ENCODE peak calls at places on chromosomes 2 and 18, in nine cellular contexts. One of them, this sample, is unnamed. For H3K36me3, the result is how much of the 10 kb centered on the place peaks cover.

GRCh38 chr2:215532844-215533243 is 97.0 kb upstream of the FN1 start:
- DNase-seq in adrenal gland: no peak
- DNase-seq in suprapubic skin: no peak
- DNase-seq in tibial artery: no peak
- DNase-seq in heart left ventricle: no peak
- DNase-seq in kidney epithelial cell: no peak
- DNase-seq in GM06990: no peak
- DNase-seq in mammary epithelial cell: no peak
- DNase-seq in heart right ventricle: no peak
- DNase-seq in this sample: no peak

GRCh38 chr2:141393214-141393545 is 737.6 kb downstream of the LRP1B start:
- DNase-seq in adrenal gland: no peak
- DNase-seq in suprapubic skin: no peak
- DNase-seq in tibial artery: no peak
- DNase-seq in heart left ventricle: no peak
- DNase-seq in kidney epithelial cell: no peak
- DNase-seq in GM06990: no peak
- DNase-seq in mammary epithelial cell: no peak
- DNase-seq in heart right ventricle: no peak
- DNase-seq in this sample: no peak

GRCh38 chr2:28745225-28745624 is 6.4 kb upstream of the PPP1CB start:
- DNase-seq in adrenal gland: no peak
- DNase-seq in suprapubic skin: no peak
- DNase-seq in tibial artery: no peak
- DNase-seq in heart left ventricle: no peak
- DNase-seq in kidney epithelial cell: no peak
- DNase-seq in GM06990: no peak
- DNase-seq in mammary epithelial cell: no peak
- DNase-seq in heart right ventricle: no peak
- DNase-seq in this sample: no peak

GRCh38 chr2:120552800-120553471 is 182.7 kb upstream of the GLI2 start:
- DNase-seq in adrenal gland: peak
- DNase-seq in suprapubic skin: peak
- DNase-seq in tibial artery: peak
- DNase-seq in heart left ventricle: peak
- DNase-seq in kidney epithelial cell: no peak
- DNase-seq in GM06990: no peak
- DNase-seq in mammary epithelial cell: peak
- DNase-seq in heart right ventricle: peak
- DNase-seq in this sample: no peak

GRCh38 chr18:433297-433696 is 67.2 kb downstream of the COLEC12 start:
- DNase-seq in adrenal gland: no peak
- DNase-seq in suprapubic skin: no peak
- DNase-seq in tibial artery: no peak
- DNase-seq in heart left ventricle: no peak
- DNase-seq in kidney epithelial cell: no peak
- DNase-seq in GM06990: no peak
- DNase-seq in mammary epithelial cell: no peak
- DNase-seq in heart right ventricle: no peak
- DNase-seq in this sample: no peak

GRCh38 chr2:151999058-151999457 is 99.8 kb downstream of the CACNB4 start:
- DNase-seq in adrenal gland: peak
- DNase-seq in suprapubic skin: no peak
- DNase-seq in tibial artery: no peak
- DNase-seq in heart left ventricle: peak
- DNase-seq in kidney epithelial cell: no peak
- DNase-seq in GM06990: no peak
- DNase-seq in mammary epithelial cell: peak
- DNase-seq in heart right ventricle: peak
- DNase-seq in this sample: no peak

GRCh38 chr2:119826370-119826961 is 66.7 kb downstream of the PTPN4 start:
- DNase-seq in adrenal gland: no peak
- DNase-seq in suprapubic skin: no peak
- DNase-seq in tibial artery: no peak
- DNase-seq in heart left ventricle: no peak
- DNase-seq in kidney epithelial cell: no peak
- DNase-seq in GM06990: no peak
- DNase-seq in mammary epithelial cell: no peak
- DNase-seq in heart right ventricle: no peak
- DNase-seq in this sample: no peak

GRCh38 chr18:59372975-59373374 is 13.9 kb upstream of the LMAN1 start:
- DNase-seq in adrenal gland: no peak
- DNase-seq in suprapubic skin: no peak
- DNase-seq in tibial artery: no peak
- DNase-seq in heart left ventricle: no peak
- DNase-seq in kidney epithelial cell: peak
- DNase-seq in GM06990: no peak
- DNase-seq in mammary epithelial cell: no peak
- DNase-seq in heart right ventricle: no peak
- DNase-seq in this sample: no peak

GRCh38 chr2:226426292-226426736 is 373.3 kb downstream of the IRS1 start:
- DNase-seq in adrenal gland: no peak
- DNase-seq in suprapubic skin: no peak
- DNase-seq in tibial artery: no peak
- DNase-seq in heart left ventricle: no peak
- DNase-seq in kidney epithelial cell: no peak
- DNase-seq in GM06990: no peak
- DNase-seq in mammary epithelial cell: peak
- DNase-seq in heart right ventricle: no peak
- DNase-seq in this sample: peak

GRCh38 chr18:61882296-61883004 is 10.4 kb downstream of the RNF152 start:
- DNase-seq in adrenal gland: no peak
- DNase-seq in suprapubic skin: no peak
- DNase-seq in tibial artery: no peak
- DNase-seq in heart left ventricle: no peak
- DNase-seq in kidney epithelial cell: no peak
- DNase-seq in GM06990: no peak
- DNase-seq in mammary epithelial cell: peak
- DNase-seq in heart right ventricle: no peak
- DNase-seq in this sample: no peak

GRCh38 chr2:127624321-127625145 is 21.4 kb upstream of the GPR17 start:
- DNase-seq in adrenal gland: no peak
- DNase-seq in suprapubic skin: peak
- DNase-seq in tibial artery: no peak
- DNase-seq in heart left ventricle: peak
- DNase-seq in kidney epithelial cell: no peak
- DNase-seq in GM06990: no peak
- DNase-seq in mammary epithelial cell: no peak
- DNase-seq in heart right ventricle: no peak
- DNase-seq in this sample: no peak

GRCh38 chr2:127621981-127622431 is 23.9 kb upstream of the GPR17 start:
- DNase-seq in adrenal gland: no peak
- DNase-seq in suprapubic skin: peak
- DNase-seq in tibial artery: no peak
- DNase-seq in heart left ventricle: peak
- DNase-seq in kidney epithelial cell: no peak
- DNase-seq in GM06990: no peak
- DNase-seq in mammary epithelial cell: no peak
- DNase-seq in heart right ventricle: no peak
- DNase-seq in this sample: no peak

GRCh38 chr2:127622561-127623387 is 23.2 kb upstream of the GPR17 start:
- DNase-seq in adrenal gland: peak
- DNase-seq in suprapubic skin: peak
- DNase-seq in tibial artery: no peak
- DNase-seq in heart left ventricle: peak
- DNase-seq in kidney epithelial cell: no peak
- DNase-seq in GM06990: no peak
- DNase-seq in mammary epithelial cell: no peak
- DNase-seq in heart right ventricle: no peak
- DNase-seq in this sample: no peak

GRCh38 chr2:127625146-127625943 is 20.6 kb upstream of the GPR17 start:
- DNase-seq in adrenal gland: no peak
- DNase-seq in suprapubic skin: peak
- DNase-seq in tibial artery: no peak
- DNase-seq in heart left ventricle: no peak
- DNase-seq in kidney epithelial cell: no peak
- DNase-seq in GM06990: no peak
- DNase-seq in mammary epithelial cell: no peak
- DNase-seq in heart right ventricle: no peak
- DNase-seq in this sample: no peak

DNA sequence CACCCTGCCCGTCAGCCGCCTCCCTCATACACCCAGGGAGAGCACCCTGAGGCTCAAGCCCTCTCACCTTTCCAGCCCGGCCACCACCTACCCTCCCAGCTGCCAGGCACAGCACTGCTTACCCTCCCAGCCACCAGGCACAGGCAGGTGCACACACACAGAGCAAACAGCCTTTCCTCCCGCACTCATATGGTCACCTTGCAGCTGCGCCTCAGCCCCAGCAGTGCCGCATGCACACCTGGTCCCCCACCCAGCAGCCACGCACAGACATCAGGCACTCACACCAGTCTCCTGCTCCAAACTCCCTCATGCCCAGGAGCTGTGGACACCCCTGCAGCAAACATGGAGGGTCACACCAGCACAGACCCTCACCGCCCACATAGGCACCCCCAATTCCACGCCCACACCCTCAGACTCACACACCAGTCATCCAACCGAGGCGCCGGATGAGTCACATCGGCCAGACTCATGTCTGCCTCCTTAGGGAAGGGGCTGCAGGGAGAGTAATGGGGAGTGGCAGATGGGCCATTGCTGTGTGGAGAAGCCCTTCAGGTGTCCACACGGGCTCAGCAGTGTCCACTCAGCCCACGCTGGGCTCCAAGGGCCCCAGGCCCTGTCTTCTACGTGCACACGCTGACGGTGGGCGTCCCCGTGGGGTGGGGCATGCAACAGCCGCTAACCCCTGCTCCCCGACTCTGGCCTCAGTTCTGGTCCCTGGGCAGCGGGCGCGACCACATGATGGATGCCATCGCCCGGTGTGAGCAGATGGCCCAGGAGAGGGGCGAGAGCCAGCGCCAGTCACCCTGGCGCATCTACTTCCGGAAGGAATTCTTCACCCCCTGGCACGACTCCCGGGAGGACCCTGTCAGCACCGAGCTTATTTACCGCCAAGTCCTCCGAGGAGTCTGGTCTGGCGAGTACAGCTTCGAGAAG is 22.3 kb upstream of the GPR17 start:
- DNase-seq in adrenal gland: peak
- DNase-seq in suprapubic skin: peak
- DNase-seq in tibial artery: no peak
- DNase-seq in heart left ventricle: peak
- DNase-seq in kidney epithelial cell: no peak
- DNase-seq in GM06990: no peak
- DNase-seq in mammary epithelial cell: no peak
- DNase-seq in heart right ventricle: no peak
- DNase-seq in this sample: no peak
- H3K4me3 ChIP-seq in adrenal gland: no peak
- H3K4me3 ChIP-seq in suprapubic skin: no peak
- H3K4me3 ChIP-seq in tibial artery: no peak
- H3K4me3 ChIP-seq in heart left ventricle: no peak
- H3K4me3 ChIP-seq in kidney epithelial cell: no peak
- H3K4me3 ChIP-seq in GM06990: no peak
- H3K4me3 ChIP-seq in mammary epithelial cell: no peak
- H3K4me3 ChIP-seq in heart right ventricle: no peak
- H3K4me3 ChIP-seq in this sample: no peak

GRCh38 chr2:234480337-234480736 is 16.5 kb downstream of the ARL4C start:
- DNase-seq in adrenal gland: no peak
- DNase-seq in suprapubic skin: no peak
- DNase-seq in tibial artery: no peak
- DNase-seq in heart left ventricle: no peak
- DNase-seq in kidney epithelial cell: no peak
- DNase-seq in GM06990: no peak
- DNase-seq in mammary epithelial cell: no peak
- DNase-seq in heart right ventricle: no peak
- DNase-seq in this sample: no peak

GRCh38 chr2:234479465-234479864 is 17.4 kb downstream of the ARL4C start:
- DNase-seq in adrenal gland: no peak
- DNase-seq in suprapubic skin: no peak
- DNase-seq in tibial artery: no peak
- DNase-seq in heart left ventricle: no peak
- DNase-seq in kidney epithelial cell: no peak
- DNase-seq in GM06990: no peak
- DNase-seq in mammary epithelial cell: no peak
- DNase-seq in heart right ventricle: no peak
- DNase-seq in this sample: no peak

GRCh38 chr2:234483568-234484251 is 13.2 kb downstream of the ARL4C start:
- DNase-seq in adrenal gland: no peak
- DNase-seq in suprapubic skin: no peak
- DNase-seq in tibial artery: no peak
- DNase-seq in heart left ventricle: no peak
- DNase-seq in kidney epithelial cell: no peak
- DNase-seq in GM06990: peak
- DNase-seq in mammary epithelial cell: no peak
- DNase-seq in heart right ventricle: no peak
- DNase-seq in this sample: no peak

GRCh38 chr2:234482807-234483206 is 14.1 kb downstream of the ARL4C start:
- DNase-seq in adrenal gland: no peak
- DNase-seq in suprapubic skin: no peak
- DNase-seq in tibial artery: no peak
- DNase-seq in heart left ventricle: no peak
- DNase-seq in kidney epithelial cell: no peak
- DNase-seq in GM06990: no peak
- DNase-seq in mammary epithelial cell: no peak
- DNase-seq in heart right ventricle: no peak
- DNase-seq in this sample: no peak

GRCh38 chr2:234481301-234481700 is 15.6 kb downstream of the ARL4C start:
- DNase-seq in adrenal gland: no peak
- DNase-seq in suprapubic skin: no peak
- DNase-seq in tibial artery: no peak
- DNase-seq in heart left ventricle: no peak
- DNase-seq in kidney epithelial cell: no peak
- DNase-seq in GM06990: no peak
- DNase-seq in mammary epithelial cell: no peak
- DNase-seq in heart right ventricle: no peak
- DNase-seq in this sample: no peak
- H3K36me3 ChIP-seq in adrenal gland: under half
- H3K36me3 ChIP-seq in suprapubic skin: under half
- H3K36me3 ChIP-seq in tibial artery: under half
- H3K36me3 ChIP-seq in heart left ventricle: under half
- H3K36me3 ChIP-seq in kidney epithelial cell: under half
- H3K36me3 ChIP-seq in GM06990: under half
- H3K36me3 ChIP-seq in mammary epithelial cell: under half
- H3K36me3 ChIP-seq in heart right ventricle: under half
- H3K36me3 ChIP-seq in this sample: under half

GRCh38 chr18:52546686-52547346 is 206.8 kb downstream of the DCC start:
- DNase-seq in adrenal gland: no peak
- DNase-seq in suprapubic skin: no peak
- DNase-seq in tibial artery: no peak
- DNase-seq in heart left ventricle: no peak
- DNase-seq in kidney epithelial cell: no peak
- DNase-seq in GM06990: no peak
- DNase-seq in mammary epithelial cell: no peak
- DNase-seq in heart right ventricle: no peak
- DNase-seq in this sample: no peak
- TF ChIP-seq CTCF in adrenal gland: no peak
- TF ChIP-seq CTCF in suprapubic skin: no peak
- TF ChIP-seq CTCF in tibial artery: no peak
- TF ChIP-seq CTCF in heart left ventricle: no peak
- TF ChIP-seq CTCF in kidney epithelial cell: no peak
- TF ChIP-seq CTCF in GM06990: no peak
- TF ChIP-seq CTCF in mammary epithelial cell: no peak
- TF ChIP-seq CTCF in heart right ventricle: no peak
- TF ChIP-seq CTCF in this sample: no peak

DNA sequence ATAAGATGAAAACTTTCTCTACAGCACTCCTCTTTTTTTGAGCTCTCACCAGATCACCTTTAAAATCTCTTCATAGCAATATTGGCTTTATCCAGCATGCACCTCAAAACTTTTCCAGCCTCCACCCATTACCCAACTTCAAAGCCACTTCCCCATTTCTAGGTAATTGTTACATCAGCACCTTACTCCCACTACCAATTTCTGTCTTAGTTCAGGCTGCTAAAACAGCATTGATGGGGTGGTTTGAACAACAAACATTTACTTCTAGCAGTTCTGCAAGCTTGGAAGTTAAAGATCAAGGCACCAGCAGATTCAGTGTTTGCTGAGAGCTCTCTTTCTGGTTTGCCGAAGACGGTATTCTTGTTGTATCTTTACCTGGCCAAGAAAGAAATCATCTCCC is 114.0 kb upstream of the SLC39A10 start:
- DNase-seq in adrenal gland: no peak
- DNase-seq in suprapubic skin: no peak
- DNase-seq in tibial artery: no peak
- DNase-seq in heart left ventricle: no peak
- DNase-seq in kidney epithelial cell: no peak
- DNase-seq in GM06990: no peak
- DNase-seq in mammary epithelial cell: no peak
- DNase-seq in heart right ventricle: no peak
- DNase-seq in this sample: no peak
- H3K4me3 ChIP-seq in adrenal gland: no peak
- H3K4me3 ChIP-seq in suprapubic skin: no peak
- H3K4me3 ChIP-seq in tibial artery: no peak
- H3K4me3 ChIP-seq in heart left ventricle: no peak
- H3K4me3 ChIP-seq in kidney epithelial cell: no peak
- H3K4me3 ChIP-seq in GM06990: no peak
- H3K4me3 ChIP-seq in mammary epithelial cell: no peak
- H3K4me3 ChIP-seq in heart right ventricle: no peak
- H3K4me3 ChIP-seq in this sample: no peak